ENCODE peak calls at places on chromosomes 4 and X, in seven cellular contexts. One of them, this sample, is unnamed.

GRCh38 chr4:113738251-113738650 is 23.3 kb downstream of the CAMK2D start:
- DNase-seq in upper lobe of left lung: no peak
- DNase-seq in K562: no peak
- DNase-seq in stomach: no peak
- DNase-seq in H1: no peak
- DNase-seq in sigmoid colon: no peak
- DNase-seq in suprapubic skin: no peak
- DNase-seq in this sample: no peak

GRCh38 chr4:145207934-145208333 is 27.5 kb upstream of the OTUD4 start:
- DNase-seq in stomach: no peak
- DNase-seq in H1: no peak
- DNase-seq in sigmoid colon: no peak
- DNase-seq in K562: no peak
- DNase-seq in upper lobe of left lung: no peak
- DNase-seq in suprapubic skin: no peak
- DNase-seq in this sample: no peak

GRCh38 chr4:82786794-82787193 is 11.8 kb downstream of the SCD5 start:
- DNase-seq in stomach: no peak
- DNase-seq in H1: no peak
- DNase-seq in suprapubic skin: no peak
- DNase-seq in K562: no peak
- DNase-seq in sigmoid colon: no peak
- DNase-seq in upper lobe of left lung: no peak
- DNase-seq in this sample: no peak

GRCh38 chrX:39728852-39729587 is 368.7 kb downstream of the BCOR start:
- DNase-seq in H1: no peak
- DNase-seq in stomach: no peak
- DNase-seq in K562: no peak
- DNase-seq in suprapubic skin: no peak
- DNase-seq in upper lobe of left lung: no peak
- DNase-seq in sigmoid colon: no peak
- DNase-seq in this sample: no peak

GRCh38 chr4:106333186-106333585 is 16.8 kb downstream of the AIMP1 start:
- DNase-seq in suprapubic skin: no peak
- DNase-seq in sigmoid colon: no peak
- DNase-seq in upper lobe of left lung: no peak
- DNase-seq in H1: no peak
- DNase-seq in K562: no peak
- DNase-seq in stomach: no peak
- DNase-seq in this sample: no peak

GRCh38 chr4:147854154-147854553 is 122.3 kb downstream of the ARHGAP10 start:
- DNase-seq in stomach: no peak
- DNase-seq in K562: no peak
- DNase-seq in upper lobe of left lung: no peak
- DNase-seq in sigmoid colon: no peak
- DNase-seq in H1: no peak
- DNase-seq in suprapubic skin: no peak
- DNase-seq in this sample: no peak

GRCh38 chr4:42397256-42397634 is at the start of gene SHISA3:
- DNase-seq in K562: no peak
- DNase-seq in suprapubic skin: no peak
- DNase-seq in stomach: no peak
- DNase-seq in H1: peak
- DNase-seq in upper lobe of left lung: no peak
- DNase-seq in sigmoid colon: no peak
- DNase-seq in this sample: peak

GRCh38 chr4:2060578-2061207 is 1.6 kb downstream of the NAT8L start:
- DNase-seq in K562: no peak
- DNase-seq in H1: no peak
- DNase-seq in suprapubic skin: no peak
- DNase-seq in sigmoid colon: no peak
- DNase-seq in stomach: no peak
- DNase-seq in upper lobe of left lung: no peak
- DNase-seq in this sample: no peak

GRCh38 chr4:160492181-160492580 is 1389.3 kb downstream of the RAPGEF2 start:
- DNase-seq in sigmoid colon: no peak
- DNase-seq in H1: no peak
- DNase-seq in upper lobe of left lung: no peak
- DNase-seq in stomach: no peak
- DNase-seq in K562: no peak
- DNase-seq in suprapubic skin: no peak
- DNase-seq in this sample: no peak

GRCh38 chr4:122341906-122342305 is 36.9 kb upstream of the ADAD1 start:
- DNase-seq in upper lobe of left lung: no peak
- DNase-seq in sigmoid colon: no peak
- DNase-seq in suprapubic skin: no peak
- DNase-seq in H1: no peak
- DNase-seq in K562: no peak
- DNase-seq in stomach: no peak
- DNase-seq in this sample: no peak

GRCh38 chrX:40543661-40544328 is 37.0 kb upstream of the ATP6AP2 start:
- DNase-seq in sigmoid colon: no peak
- DNase-seq in stomach: no peak
- DNase-seq in K562: peak
- DNase-seq in suprapubic skin: no peak
- DNase-seq in upper lobe of left lung: no peak
- DNase-seq in H1: no peak
- DNase-seq in this sample: no peak

GRCh38 chr4:177119021-177119461 is 190.6 kb upstream of the NEIL3 start:
- DNase-seq in H1: no peak
- DNase-seq in upper lobe of left lung: no peak
- DNase-seq in sigmoid colon: no peak
- DNase-seq in suprapubic skin: no peak
- DNase-seq in stomach: no peak
- DNase-seq in K562: no peak
- DNase-seq in this sample: no peak

GRCh38 chrX:50081282-50081955 is 119.4 kb downstream of the AKAP4 start:
- DNase-seq in K562: no peak
- DNase-seq in upper lobe of left lung: peak
- DNase-seq in sigmoid colon: no peak
- DNase-seq in stomach: peak
- DNase-seq in suprapubic skin: no peak
- DNase-seq in H1: peak
- DNase-seq in this sample: no peak

GRCh38 chrX:24619647-24620046 is 27.5 kb downstream of the PCYT1B start:
- DNase-seq in H1: no peak
- DNase-seq in suprapubic skin: no peak
- DNase-seq in upper lobe of left lung: no peak
- DNase-seq in stomach: no peak
- DNase-seq in K562: no peak
- DNase-seq in sigmoid colon: no peak
- DNase-seq in this sample: no peak

GRCh38 chr4:147326581-147326980 is 154.3 kb upstream of the EDNRA start:
- DNase-seq in sigmoid colon: no peak
- DNase-seq in H1: no peak
- DNase-seq in stomach: no peak
- DNase-seq in K562: no peak
- DNase-seq in suprapubic skin: no peak
- DNase-seq in upper lobe of left lung: no peak
- DNase-seq in this sample: no peak

GRCh38 chr4:171721937-171722336 is 91.3 kb upstream of the GALNTL6 start:
- DNase-seq in K562: no peak
- DNase-seq in H1: no peak
- DNase-seq in suprapubic skin: no peak
- DNase-seq in stomach: no peak
- DNase-seq in upper lobe of left lung: no peak
- DNase-seq in sigmoid colon: no peak
- DNase-seq in this sample: no peak

GRCh38 chr4:167196386-167196785 is 37.9 kb downstream of the SPOCK3 start:
- DNase-seq in upper lobe of left lung: no peak
- DNase-seq in K562: no peak
- DNase-seq in sigmoid colon: no peak
- DNase-seq in stomach: no peak
- DNase-seq in H1: no peak
- DNase-seq in suprapubic skin: no peak
- DNase-seq in this sample: no peak

GRCh38 chr4:157768419-157768818 is 404.4 kb downstream of the GASK1B start:
- DNase-seq in suprapubic skin: no peak
- DNase-seq in stomach: no peak
- DNase-seq in sigmoid colon: no peak
- DNase-seq in K562: no peak
- DNase-seq in upper lobe of left lung: no peak
- DNase-seq in H1: no peak
- DNase-seq in this sample: no peak

GRCh38 chr4:52919451-52919850 is 57.3 kb downstream of the RASL11B start:
- DNase-seq in upper lobe of left lung: no peak
- DNase-seq in K562: no peak
- DNase-seq in stomach: no peak
- DNase-seq in suprapubic skin: no peak
- DNase-seq in sigmoid colon: no peak
- DNase-seq in H1: no peak
- DNase-seq in this sample: no peak

GRCh38 chrX:23952401-23952800 is 44.6 kb downstream of the CXorf58 start:
- DNase-seq in sigmoid colon: no peak
- DNase-seq in K562: no peak
- DNase-seq in suprapubic skin: no peak
- DNase-seq in stomach: no peak
- DNase-seq in upper lobe of left lung: no peak
- DNase-seq in H1: no peak
- DNase-seq in this sample: no peak

GRCh38 chr4:76257824-76258223 is 6.3 kb downstream of the FAM47E start:
- DNase-seq in suprapubic skin: no peak
- DNase-seq in H1: no peak
- DNase-seq in stomach: no peak
- DNase-seq in upper lobe of left lung: no peak
- DNase-seq in K562: no peak
- DNase-seq in sigmoid colon: no peak
- DNase-seq in this sample: no peak

GRCh38 chr4:140363558-140363957 is 9.9 kb upstream of the SCOC start:
- DNase-seq in sigmoid colon: no peak
- DNase-seq in stomach: no peak
- DNase-seq in upper lobe of left lung: no peak
- DNase-seq in K562: no peak
- DNase-seq in H1: no peak
- DNase-seq in suprapubic skin: no peak
- DNase-seq in this sample: no peak

GRCh38 chr4:41611881-41612871 is 74.2 kb downstream of the LIMCH1 start:
- DNase-seq in K562: no peak
- DNase-seq in upper lobe of left lung: peak
- DNase-seq in sigmoid colon: peak
- DNase-seq in stomach: peak
- DNase-seq in suprapubic skin: no peak
- DNase-seq in H1: no peak
- DNase-seq in this sample: no peak

GRCh38 chr4:16884673-16885460 is 13.6 kb downstream of the LDB2 start:
- DNase-seq in suprapubic skin: no peak
- DNase-seq in stomach: no peak
- DNase-seq in sigmoid colon: no peak
- DNase-seq in K562: no peak
- DNase-seq in H1: no peak
- DNase-seq in upper lobe of left lung: no peak
- DNase-seq in this sample: no peak

DNA sequence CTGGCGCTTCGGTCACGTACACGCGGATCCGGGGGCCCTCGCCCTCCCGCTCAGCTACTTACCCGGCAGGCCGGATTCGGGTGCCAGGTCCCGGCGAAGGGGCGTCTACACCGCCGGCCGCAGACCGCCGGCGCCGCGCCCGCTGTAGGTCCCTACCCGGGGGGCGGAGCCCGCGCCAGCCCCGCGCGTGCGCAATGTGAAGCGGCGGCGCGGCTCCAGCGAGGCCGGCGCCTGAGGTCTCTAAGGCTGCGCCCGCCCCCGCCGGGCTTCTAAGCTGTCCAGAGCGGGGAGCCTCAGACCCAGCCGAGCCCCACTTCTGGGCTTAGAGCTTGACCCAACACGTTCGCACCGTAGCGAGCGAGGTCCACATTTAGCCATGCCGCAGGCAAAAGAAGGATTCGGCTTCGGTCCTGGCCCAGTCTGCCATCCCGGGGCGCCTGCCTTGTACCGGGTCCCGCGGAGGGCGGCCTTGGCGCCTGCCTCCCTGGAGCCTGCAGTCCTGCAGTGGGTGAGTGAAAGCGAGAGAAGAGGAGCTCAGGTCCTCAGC is at the start of gene ZNF518B:
- DNase-seq in suprapubic skin: peak
- DNase-seq in H1: peak
- DNase-seq in sigmoid colon: peak
- DNase-seq in upper lobe of left lung: peak
- DNase-seq in K562: peak
- DNase-seq in stomach: peak
- DNase-seq in this sample: peak
- TF ChIP-seq POLR2AphosphoS5 in suprapubic skin: no peak
- TF ChIP-seq POLR2AphosphoS5 in H1: no peak
- TF ChIP-seq POLR2AphosphoS5 in sigmoid colon: peak
- TF ChIP-seq POLR2AphosphoS5 in upper lobe of left lung: no peak
- TF ChIP-seq POLR2AphosphoS5 in K562: no peak
- TF ChIP-seq POLR2AphosphoS5 in stomach: no peak
- TF ChIP-seq POLR2AphosphoS5 in this sample: no peak

GRCh38 chr4:39713691-39714090 is 15.8 kb downstream of the UBE2K start:
- DNase-seq in upper lobe of left lung: no peak
- DNase-seq in H1: no peak
- DNase-seq in suprapubic skin: no peak
- DNase-seq in sigmoid colon: no peak
- DNase-seq in stomach: no peak
- DNase-seq in K562: no peak
- DNase-seq in this sample: no peak
- TF ChIP-seq POLR2AphosphoS5 in upper lobe of left lung: no peak
- TF ChIP-seq POLR2AphosphoS5 in H1: no peak
- TF ChIP-seq POLR2AphosphoS5 in suprapubic skin: no peak
- TF ChIP-seq POLR2AphosphoS5 in sigmoid colon: no peak
- TF ChIP-seq POLR2AphosphoS5 in stomach: no peak
- TF ChIP-seq POLR2AphosphoS5 in K562: no peak
- TF ChIP-seq POLR2AphosphoS5 in this sample: no peak

DNA sequence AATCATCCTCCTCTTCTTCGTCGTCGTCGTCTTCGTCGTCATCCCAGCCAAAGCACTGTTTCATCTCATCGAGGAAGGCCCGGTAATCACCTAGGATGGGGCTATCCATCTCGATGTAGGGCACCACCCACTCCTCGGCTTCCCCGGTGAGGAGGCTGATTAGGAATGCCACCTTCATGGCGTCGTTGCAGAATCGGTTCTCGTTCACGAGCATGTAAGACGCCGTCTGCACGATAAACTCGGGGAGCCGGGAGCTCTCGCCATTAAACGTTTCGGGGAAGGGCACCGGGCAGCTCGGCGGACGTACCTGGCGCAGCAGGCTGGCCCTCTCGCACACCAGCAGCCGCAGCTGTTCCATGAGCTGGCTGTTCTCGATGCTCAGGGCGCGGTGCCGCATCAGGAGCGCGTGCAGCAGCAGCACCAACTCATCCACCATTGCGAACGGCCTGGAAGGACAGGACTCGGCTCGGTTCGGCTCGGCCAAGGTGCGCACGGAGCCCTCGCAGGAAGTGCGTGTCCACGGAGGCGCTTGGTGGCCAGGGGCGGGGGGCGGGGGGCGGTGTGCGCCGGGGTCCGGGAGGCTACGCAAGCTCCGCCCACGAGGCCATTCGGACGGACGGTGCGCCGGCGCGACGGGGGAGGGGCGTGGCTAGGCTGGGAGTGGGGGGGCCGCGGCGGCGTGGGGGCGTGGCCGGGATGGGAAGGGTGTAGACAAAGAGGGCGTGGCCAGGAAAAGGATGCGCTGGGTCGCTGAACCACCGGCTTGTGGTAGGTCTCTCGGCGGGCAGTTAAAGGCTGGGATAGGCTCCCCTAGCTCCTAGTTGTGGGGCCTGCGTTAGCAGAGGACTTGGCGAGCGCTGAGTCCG is at the start of gene LDOC1:
- DNase-seq in upper lobe of left lung: peak
- DNase-seq in sigmoid colon: peak
- DNase-seq in H1: peak
- DNase-seq in stomach: peak
- DNase-seq in K562: peak
- DNase-seq in suprapubic skin: peak
- DNase-seq in this sample: no peak
- TF ChIP-seq POLR2AphosphoS5 in upper lobe of left lung: no peak
- TF ChIP-seq POLR2AphosphoS5 in sigmoid colon: no peak
- TF ChIP-seq POLR2AphosphoS5 in H1: peak
- TF ChIP-seq POLR2AphosphoS5 in stomach: no peak
- TF ChIP-seq POLR2AphosphoS5 in K562: no peak
- TF ChIP-seq POLR2AphosphoS5 in suprapubic skin: no peak
- TF ChIP-seq POLR2AphosphoS5 in this sample: no peak

GRCh38 chr4:40185830-40186664 is 10.8 kb upstream of the RHOH start:
- DNase-seq in stomach: no peak
- DNase-seq in sigmoid colon: no peak
- DNase-seq in K562: no peak
- DNase-seq in suprapubic skin: no peak
- DNase-seq in upper lobe of left lung: no peak
- DNase-seq in H1: peak
- DNase-seq in this sample: no peak
- TF ChIP-seq POLR2AphosphoS5 in stomach: no peak
- TF ChIP-seq POLR2AphosphoS5 in sigmoid colon: no peak
- TF ChIP-seq POLR2AphosphoS5 in K562: no peak
- TF ChIP-seq POLR2AphosphoS5 in suprapubic skin: no peak
- TF ChIP-seq POLR2AphosphoS5 in upper lobe of left lung: no peak
- TF ChIP-seq POLR2AphosphoS5 in H1: no peak
- TF ChIP-seq POLR2AphosphoS5 in this sample: no peak

This sample was measured in GM12891.